ENCODE peak calls at places on chromosomes 16 and 17, in eight cellular contexts. One of them, this sample, is unnamed.

GRCh38 chr17:46791531-46791930 is 27.0 kb downstream of the WNT3 start:
- DNase-seq in neural progenitor cell: no peak
- DNase-seq in memory B cell: no peak
- DNase-seq in glutamatergic neuron: no peak
- DNase-seq in NCI-H1417: no peak
- DNase-seq in stimulated activated CD8-positive, alpha-beta memory T cell treated with anti-CD3 and anti-CD28 coated beads, Interleukin-7, amount 100 ng/mL, for 24 hours: no peak
- DNase-seq in mesendoderm: no peak
- DNase-seq in Peyer's patch: no peak
- DNase-seq in this sample: no peak

GRCh38 chr16:50209548-50210265 is 56.6 kb downstream of the TENT4B start:
- DNase-seq in neural progenitor cell: peak
- DNase-seq in memory B cell: no peak
- DNase-seq in glutamatergic neuron: no peak
- DNase-seq in NCI-H1417: no peak
- DNase-seq in stimulated activated CD8-positive, alpha-beta memory T cell treated with anti-CD3 and anti-CD28 coated beads, Interleukin-7, amount 100 ng/mL, for 24 hours: no peak
- DNase-seq in mesendoderm: peak
- DNase-seq in Peyer's patch: peak
- DNase-seq in this sample: no peak

GRCh38 chr16:28910046-28911031 is 14.7 kb downstream of the RABEP2 start:
- DNase-seq in neural progenitor cell: no peak
- DNase-seq in memory B cell: no peak
- DNase-seq in glutamatergic neuron: no peak
- DNase-seq in NCI-H1417: peak
- DNase-seq in stimulated activated CD8-positive, alpha-beta memory T cell treated with anti-CD3 and anti-CD28 coated beads, Interleukin-7, amount 100 ng/mL, for 24 hours: no peak
- DNase-seq in mesendoderm: peak
- DNase-seq in Peyer's patch: peak
- DNase-seq in this sample: peak

GRCh38 chr17:47219621-47220475 is 10.7 kb downstream of the MYL4 start:
- DNase-seq in neural progenitor cell: no peak
- DNase-seq in memory B cell: no peak
- DNase-seq in glutamatergic neuron: no peak
- DNase-seq in NCI-H1417: no peak
- DNase-seq in stimulated activated CD8-positive, alpha-beta memory T cell treated with anti-CD3 and anti-CD28 coated beads, Interleukin-7, amount 100 ng/mL, for 24 hours: no peak
- DNase-seq in mesendoderm: no peak
- DNase-seq in Peyer's patch: no peak
- DNase-seq in this sample: no peak

GRCh38 chr17:63531022-63531965 is 8.1 kb downstream of the KCNH6 start:
- DNase-seq in neural progenitor cell: no peak
- DNase-seq in memory B cell: no peak
- DNase-seq in glutamatergic neuron: no peak
- DNase-seq in NCI-H1417: no peak
- DNase-seq in stimulated activated CD8-positive, alpha-beta memory T cell treated with anti-CD3 and anti-CD28 coated beads, Interleukin-7, amount 100 ng/mL, for 24 hours: no peak
- DNase-seq in mesendoderm: no peak
- DNase-seq in Peyer's patch: peak
- DNase-seq in this sample: peak

GRCh38 chr17:51275381-51275780 is 15.0 kb downstream of the UTP18 start:
- DNase-seq in neural progenitor cell: no peak
- DNase-seq in memory B cell: no peak
- DNase-seq in glutamatergic neuron: no peak
- DNase-seq in NCI-H1417: no peak
- DNase-seq in stimulated activated CD8-positive, alpha-beta memory T cell treated with anti-CD3 and anti-CD28 coated beads, Interleukin-7, amount 100 ng/mL, for 24 hours: no peak
- DNase-seq in mesendoderm: no peak
- DNase-seq in Peyer's patch: no peak
- DNase-seq in this sample: peak

GRCh38 chr17:68197997-68198930 is 49.6 kb upstream of the AMZ2 start:
- DNase-seq in neural progenitor cell: peak
- DNase-seq in memory B cell: no peak
- DNase-seq in glutamatergic neuron: no peak
- DNase-seq in NCI-H1417: peak
- DNase-seq in stimulated activated CD8-positive, alpha-beta memory T cell treated with anti-CD3 and anti-CD28 coated beads, Interleukin-7, amount 100 ng/mL, for 24 hours: no peak
- DNase-seq in mesendoderm: peak
- DNase-seq in Peyer's patch: no peak
- DNase-seq in this sample: no peak

GRCh38 chr17:78227455-78227916 is 3.9 kb upstream of the TMEM235 start:
- DNase-seq in neural progenitor cell: peak
- DNase-seq in memory B cell: no peak
- DNase-seq in glutamatergic neuron: no peak
- DNase-seq in NCI-H1417: no peak
- DNase-seq in stimulated activated CD8-positive, alpha-beta memory T cell treated with anti-CD3 and anti-CD28 coated beads, Interleukin-7, amount 100 ng/mL, for 24 hours: no peak
- DNase-seq in mesendoderm: no peak
- DNase-seq in Peyer's patch: no peak
- DNase-seq in this sample: peak

GRCh38 chr16:35746281-35746962 is 2287.0 kb downstream of the TP53TG3F start:
- DNase-seq in neural progenitor cell: no peak
- DNase-seq in memory B cell: no peak
- DNase-seq in glutamatergic neuron: no peak
- DNase-seq in NCI-H1417: no peak
- DNase-seq in stimulated activated CD8-positive, alpha-beta memory T cell treated with anti-CD3 and anti-CD28 coated beads, Interleukin-7, amount 100 ng/mL, for 24 hours: no peak
- DNase-seq in mesendoderm: no peak
- DNase-seq in Peyer's patch: no peak
- DNase-seq in this sample: no peak

GRCh38 chr16:67430504-67431076 is 331 bp upstream of the HSD11B2 start:
- DNase-seq in neural progenitor cell: peak
- DNase-seq in memory B cell: no peak
- DNase-seq in glutamatergic neuron: peak
- DNase-seq in NCI-H1417: peak
- DNase-seq in stimulated activated CD8-positive, alpha-beta memory T cell treated with anti-CD3 and anti-CD28 coated beads, Interleukin-7, amount 100 ng/mL, for 24 hours: no peak
- DNase-seq in mesendoderm: no peak
- DNase-seq in Peyer's patch: peak
- DNase-seq in this sample: no peak

GRCh38 chr16:5018791-5019190 is 14.9 kb downstream of the NAGPA start:
- DNase-seq in neural progenitor cell: no peak
- DNase-seq in memory B cell: no peak
- DNase-seq in glutamatergic neuron: no peak
- DNase-seq in NCI-H1417: no peak
- DNase-seq in stimulated activated CD8-positive, alpha-beta memory T cell treated with anti-CD3 and anti-CD28 coated beads, Interleukin-7, amount 100 ng/mL, for 24 hours: no peak
- DNase-seq in mesendoderm: no peak
- DNase-seq in Peyer's patch: no peak
- DNase-seq in this sample: no peak

GRCh38 chr16:4392382-4393242 is 21.0 kb downstream of the VASN start:
- DNase-seq in neural progenitor cell: peak
- DNase-seq in memory B cell: no peak
- DNase-seq in glutamatergic neuron: no peak
- DNase-seq in NCI-H1417: peak
- DNase-seq in stimulated activated CD8-positive, alpha-beta memory T cell treated with anti-CD3 and anti-CD28 coated beads, Interleukin-7, amount 100 ng/mL, for 24 hours: no peak
- DNase-seq in mesendoderm: peak
- DNase-seq in Peyer's patch: no peak
- DNase-seq in this sample: no peak

GRCh38 chr17:66338937-66339336 is 36.5 kb downstream of the PRKCA start:
- DNase-seq in neural progenitor cell: no peak
- DNase-seq in memory B cell: no peak
- DNase-seq in glutamatergic neuron: no peak
- DNase-seq in NCI-H1417: no peak
- DNase-seq in stimulated activated CD8-positive, alpha-beta memory T cell treated with anti-CD3 and anti-CD28 coated beads, Interleukin-7, amount 100 ng/mL, for 24 hours: no peak
- DNase-seq in mesendoderm: no peak
- DNase-seq in Peyer's patch: no peak
- DNase-seq in this sample: no peak

GRCh38 chr16:11361751-11362742 is 16.8 kb downstream of the RMI2 start:
- DNase-seq in neural progenitor cell: no peak
- DNase-seq in memory B cell: no peak
- DNase-seq in glutamatergic neuron: no peak
- DNase-seq in NCI-H1417: peak
- DNase-seq in stimulated activated CD8-positive, alpha-beta memory T cell treated with anti-CD3 and anti-CD28 coated beads, Interleukin-7, amount 100 ng/mL, for 24 hours: no peak
- DNase-seq in mesendoderm: no peak
- DNase-seq in Peyer's patch: no peak
- DNase-seq in this sample: peak

GRCh38 chr17:44627513-44627912 is 28.8 kb upstream of the MEIOC start:
- DNase-seq in neural progenitor cell: no peak
- DNase-seq in memory B cell: no peak
- DNase-seq in glutamatergic neuron: no peak
- DNase-seq in NCI-H1417: peak
- DNase-seq in stimulated activated CD8-positive, alpha-beta memory T cell treated with anti-CD3 and anti-CD28 coated beads, Interleukin-7, amount 100 ng/mL, for 24 hours: no peak
- DNase-seq in mesendoderm: no peak
- DNase-seq in Peyer's patch: no peak
- DNase-seq in this sample: no peak

GRCh38 chr17:5585814-5586558 is 1.7 kb upstream of the NLRP1 start:
- DNase-seq in neural progenitor cell: no peak
- DNase-seq in memory B cell: no peak
- DNase-seq in glutamatergic neuron: no peak
- DNase-seq in NCI-H1417: peak
- DNase-seq in stimulated activated CD8-positive, alpha-beta memory T cell treated with anti-CD3 and anti-CD28 coated beads, Interleukin-7, amount 100 ng/mL, for 24 hours: no peak
- DNase-seq in mesendoderm: peak
- DNase-seq in Peyer's patch: no peak
- DNase-seq in this sample: peak

This sample was measured in M059J.